ENCODE peak calls at places on chromosomes 3 and 15, in four cellular contexts. Y is choroid plexus epithelial cell, V is PC-3, M is cardiac muscle cell. I is an unnamed sample.

GRCh38 chr15:48352474-48353072 is 21.3 kb downstream of the DUT start:
- DNase-seq in Y (peak; percentile 89), V (peak; percentile 82), M (peak; percentile 79), I (peak; percentile 79)

GRCh38 chr3:28348286-28348636 is 260 bp upstream of the ZCWPW2 start:
- DNase-seq in Y (no peak), V (no peak), M (no peak), I (no peak)

GRCh38 chr3:9192238-9192637 is 57.2 kb downstream of the SRGAP3 start:
- DNase-seq in Y (no peak), V (no peak), M (no peak), I (no peak)

GRCh38 chr15:31252386-31252785 is 74.2 kb upstream of the KLF13 start:
- DNase-seq in Y (peak; percentile 42), V (no peak), M (no peak), I (no peak)

GRCh38 chr15:29043731-29044485 is 158.1 kb downstream of the APBA2 start:
- DNase-seq in Y (peak; percentile 77), V (no peak), M (no peak), I (no peak)

GRCh38 chr3:181719298-181719859 is 7.7 kb downstream of the SOX2 start:
- DNase-seq in Y (no peak), V (no peak), M (no peak), I (no peak)

GRCh38 chr3:121651684-121652083 is 9.0 kb downstream of the HCLS1 start:
- DNase-seq in Y (peak; percentile 29), V (peak; percentile 74), M (peak; percentile 26), I (no peak)

GRCh38 chr15:57290826-57291225 is 85.5 kb upstream of the CGNL1 start:
- DNase-seq in Y (no peak), V (no peak), M (no peak), I (no peak)

GRCh38 chr3:42572278-42572677 is 9.5 kb downstream of the SEC22C start:
- DNase-seq in Y (peak; percentile 54), V (peak; percentile 72), M (peak; percentile 51), I (peak; percentile 45)

GRCh38 chr3:12512534-12513101 is 28.3 kb downstream of the TSEN2 start:
- DNase-seq in Y (no peak), V (no peak), M (no peak), I (no peak)
- TF ChIP-seq CTCF in Y (no peak), V (no peak), M (no peak), I (no peak)

GRCh38 chr15:89399390-89400120 is 64.9 kb upstream of the POLG start:
- DNase-seq in Y (no peak), V (peak; percentile 57), M (no peak), I (peak; percentile 79)

GRCh38 chr15:89400997-89401590 is 66.5 kb upstream of the POLG start:
- DNase-seq in Y (no peak), V (no peak), M (no peak), I (no peak)

GRCh38 chr15:89400121-89400996 is 65.7 kb upstream of the POLG start:
- DNase-seq in Y (no peak), V (no peak), M (no peak), I (no peak)

GRCh38 chr15:89402406-89402805 is 67.8 kb upstream of the POLG start:
- DNase-seq in Y (no peak), V (no peak), M (no peak), I (no peak)

GRCh38 chr15:89401636-89402252 is 67.1 kb upstream of the POLG start:
- DNase-seq in Y (peak; percentile 74), V (peak; percentile 52), M (peak; percentile 40), I (peak; percentile 28)
- H3K4me3 ChIP-seq in Y (peak overlapping the region; percentile 17), V (peak overlapping the region; percentile 56), M (no peak overlapping the region), I (peak overlapping the region; percentile 1)

GRCh38 chr15:89230277-89230676 is 8.9 kb upstream of the RLBP1 start:
- DNase-seq in Y (peak; percentile 16), V (no peak), M (no peak), I (no peak)
- TF ChIP-seq CTCF in Y (peak; percentile 49), V (no peak), M (peak; percentile 26), I (no peak)

GRCh38 chr3:55527381-55527780 is 40.3 kb upstream of the WNT5A start:
- DNase-seq in Y (no peak), V (no peak), M (no peak), I (no peak)
- H3K4me3 ChIP-seq in Y (no peak overlapping the region), V (no peak overlapping the region), M (no peak overlapping the region), I (no peak overlapping the region)

DNA sequence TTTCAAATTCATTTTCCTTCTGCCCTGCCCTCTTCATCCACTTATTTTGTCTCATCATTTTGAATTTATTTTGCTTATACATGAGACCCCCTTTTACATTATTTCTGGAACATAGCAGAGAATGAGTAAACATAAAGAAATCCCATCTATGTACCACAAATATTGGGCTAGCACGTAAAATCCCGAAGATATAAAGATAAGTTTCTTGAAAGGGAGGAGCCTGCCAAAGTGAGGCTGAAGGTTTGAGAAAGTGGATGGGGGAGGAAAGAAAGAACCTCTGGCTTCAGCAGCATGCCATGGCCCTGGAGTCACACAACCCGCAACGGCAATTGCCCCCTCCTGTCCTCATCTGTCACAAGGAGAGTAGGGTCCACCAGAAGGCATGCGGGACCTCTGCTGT is 53.9 kb upstream of the GYG1 start:
- DNase-seq in Y (peak; percentile 69), V (no peak), M (no peak), I (no peak)
- TF ChIP-seq CTCF in Y (no peak), V (no peak), M (no peak), I (no peak)

GRCh38 chr3:113441051-113441770 is at the start of gene CFAP44:
- DNase-seq in Y (peak; percentile 87), V (no peak), M (peak; percentile 90), I (peak; percentile 21)
- H3K4me3 ChIP-seq in Y (peak within 1 kb of the TSS; percentile 57), V (no peak within 1 kb of the TSS), M (peak within 1 kb of the TSS; percentile 7), I (no peak within 1 kb of the TSS)

DNA sequence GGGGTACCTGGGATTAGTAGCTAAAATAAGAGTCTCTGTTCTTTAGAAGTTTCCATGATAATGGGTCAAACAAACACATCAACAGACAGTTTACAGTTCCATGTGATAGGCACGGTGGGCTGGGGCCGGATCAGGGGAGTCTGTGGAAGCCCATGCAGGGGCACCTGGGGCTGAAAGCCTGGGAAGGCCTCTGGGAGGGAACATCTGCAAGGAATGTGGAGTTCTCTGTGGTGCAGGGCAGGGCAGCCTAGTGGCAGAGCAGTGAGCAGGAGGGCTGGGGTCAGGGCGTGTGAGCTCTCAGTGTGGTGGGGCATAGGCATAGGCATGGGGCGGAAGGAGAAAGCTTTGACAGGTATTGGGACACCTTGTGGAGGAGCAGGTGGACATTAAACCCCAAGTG is 207.7 kb upstream of the TRIM42 start:
- DNase-seq in Y (no peak), V (no peak), M (no peak), I (no peak)
- TF ChIP-seq CTCF in Y (no peak), V (no peak), M (no peak), I (no peak)

GRCh38 chr3:63228087-63228486 is 50.0 kb upstream of the SYNPR start:
- DNase-seq in Y (no peak), V (no peak), M (no peak), I (no peak)

GRCh38 chr3:63231556-63231955 is 46.6 kb upstream of the SYNPR start:
- DNase-seq in Y (no peak), V (no peak), M (no peak), I (no peak)

GRCh38 chr3:63230146-63230545 is 48.0 kb upstream of the SYNPR start:
- DNase-seq in Y (no peak), V (no peak), M (no peak), I (no peak)

GRCh38 chr3:63232764-63233396 is 45.2 kb upstream of the SYNPR start:
- DNase-seq in Y (peak; percentile 22), V (peak; percentile 15), M (peak; percentile 8), I (no peak)

GRCh38 chr3:63228677-63229076 is 49.4 kb upstream of the SYNPR start:
- DNase-seq in Y (peak; percentile 51), V (peak; percentile 46), M (peak; percentile 49), I (peak; percentile 32)
- H3K4me3 ChIP-seq in Y (no peak overlapping the region), V (no peak overlapping the region), M (no peak overlapping the region), I (no peak overlapping the region)